ENCODE peak calls at places on chromosomes 7 and 10, in eight cellular contexts. W is NCI-H1694; Y is GM03348; V is left ventricle myocardium inferior; Z is H9; G is stimulated activated CD4-positive, alpha-beta T cell treated with anti-CD3 and anti-CD28 coated beads, Interleukin-12 subunit alpha, Interleukin-12 subunit beta, amount 100 ng/mL, for 4 hours; E is activated naive CD4-positive, alpha-beta T cell; C is activated CD8-positive, alpha-beta memory T cell treated with anti-CD3 and anti-CD28 coated beads for 24 hours. T is an unnamed sample.

GRCh38 chr7:37531225-37531624 is 82.6 kb upstream of the ELMO1 start:
- DNase-seq in W (no peak), Y (no peak), V (no peak), Z (no peak), G (no peak), E (no peak), C (no peak), T (no peak)

GRCh38 chr7:134707663-134708383 is 61.2 kb downstream of the BPGM start:
- DNase-seq in W (no peak), Y (no peak), V (no peak), Z (no peak), G (no peak), E (no peak), C (no peak), T (peak)

GRCh38 chr10:114402233-114402632 is 2.1 kb downstream of the AFAP1L2 start:
- DNase-seq in W (no peak), Y (no peak), V (no peak), Z (no peak), G (no peak), E (no peak), C (no peak), T (no peak)

GRCh38 chr10:104076743-104077160 is 8.9 kb downstream of the COL17A1 start:
- DNase-seq in W (no peak), Y (no peak), V (peak), Z (peak), G (no peak), E (no peak), C (no peak), T (no peak)

GRCh38 chr7:1512781-1513656 is 8.8 kb upstream of the INTS1 start:
- DNase-seq in W (no peak), Y (peak), V (peak), Z (no peak), G (peak), E (peak), C (peak), T (no peak)

GRCh38 chr7:40221836-40222235 is 87.0 kb downstream of the SUGCT start:
- DNase-seq in W (no peak), Y (peak), V (no peak), Z (no peak), G (no peak), E (no peak), C (no peak), T (no peak)

GRCh38 chr10:4939224-4940072 is 23.8 kb upstream of the AKR1C1 start:
- DNase-seq in W (no peak), Y (peak), V (no peak), Z (no peak), G (no peak), E (no peak), C (no peak), T (no peak)

GRCh38 chr7:7220821-7221220 is 38.5 kb downstream of the C1GALT1 start:
- DNase-seq in W (no peak), Y (no peak), V (no peak), Z (no peak), G (no peak), E (no peak), C (no peak), T (no peak)

GRCh38 chr10:32057041-32057372 is 782 bp upstream of the KIF5B start:
- DNase-seq in W (no peak), Y (no peak), V (no peak), Z (no peak), G (no peak), E (no peak), C (no peak), T (no peak)

GRCh38 chr7:66413379-66414114 is 208.4 kb downstream of the TPST1 start:
- DNase-seq in W (peak), Y (peak), V (peak), Z (peak), G (peak), E (peak), C (peak), T (peak)

GRCh38 chr7:78168869-78169268 is 370.3 kb downstream of the PHTF2 start:
- DNase-seq in W (no peak), Y (no peak), V (no peak), Z (no peak), G (no peak), E (no peak), C (no peak), T (no peak)

GRCh38 chr10:102131286-102132170 is 1.3 kb upstream of the PPRC1 start:
- DNase-seq in W (no peak), Y (no peak), V (no peak), Z (no peak), G (no peak), E (no peak), C (no peak), T (no peak)

GRCh38 chr10:3584926-3585784 is 199.9 kb downstream of the KLF6 start:
- DNase-seq in W (no peak), Y (no peak), V (no peak), Z (no peak), G (no peak), E (no peak), C (no peak), T (no peak)

GRCh38 chr10:122568551-122568950 is 8.0 kb downstream of the DMBT1 start:
- DNase-seq in W (no peak), Y (no peak), V (no peak), Z (no peak), G (no peak), E (no peak), C (no peak), T (no peak)

GRCh38 chr10:71138126-71138860 is 74.1 kb upstream of the UNC5B start:
- DNase-seq in W (no peak), Y (no peak), V (peak), Z (peak), G (no peak), E (no peak), C (peak), T (peak)

GRCh38 chr7:50197547-50197946 is 104.5 kb upstream of the ZPBP start:
- DNase-seq in W (no peak), Y (no peak), V (no peak), Z (peak), G (peak), E (peak), C (peak), T (no peak)

GRCh38 chr10:59175538-59176240 is 754 bp upstream of the PHYHIPL start:
- DNase-seq in W (peak), Y (no peak), V (no peak), Z (peak), G (no peak), E (no peak), C (no peak), T (no peak)

GRCh38 chr10:86254081-86254480 is 112.5 kb downstream of the GRID1 start:
- DNase-seq in W (no peak), Y (no peak), V (no peak), Z (peak), G (no peak), E (no peak), C (no peak), T (no peak)

GRCh38 chr7:137923380-137923779 is 76.6 kb upstream of the DGKI start:
- DNase-seq in W (no peak), Y (peak), V (no peak), Z (no peak), G (no peak), E (no peak), C (no peak), T (no peak)

GRCh38 chr10:124576526-124577420 is 115.2 kb downstream of the LHPP start:
- DNase-seq in W (no peak), Y (no peak), V (no peak), Z (no peak), G (no peak), E (no peak), C (no peak), T (no peak)

GRCh38 chr7:22350466-22351328 is 6.3 kb downstream of the RAPGEF5 start:
- DNase-seq in W (no peak), Y (peak), V (no peak), Z (no peak), G (no peak), E (no peak), C (no peak), T (no peak)

GRCh38 chr10:28939352-28940157 is 262.2 kb downstream of the BAMBI start:
- DNase-seq in W (no peak), Y (peak), V (peak), Z (peak), G (no peak), E (no peak), C (no peak), T (no peak)

GRCh38 chr10:24898501-24898900 is 53.9 kb downstream of the PRTFDC1 start:
- DNase-seq in W (no peak), Y (no peak), V (no peak), Z (no peak), G (no peak), E (no peak), C (no peak), T (no peak)

T was measured in vagina.